ENCODE peak calls at places on chromosome 19, in four cellular contexts. R is sciatic nerve, Y is iris pigment epithelial cell, N is COLO829. L is an unnamed sample.

GRCh38 chr19:19067276-19068072 is 3.7 kb downstream of the SLC25A42 start:
- DNase-seq in Y (no peak), R (no peak), N (no peak), L (no peak)

GRCh38 chr19:33256266-33256665 is 30.6 kb upstream of the SLC7A10 start:
- DNase-seq in Y (no peak), N (no peak), R (no peak), L (no peak)

GRCh38 chr19:1566392-1567115 is 1.6 kb downstream of the MEX3D start:
- DNase-seq in N (no peak), R (peak; percentile 85), Y (peak; percentile 85), L (peak; percentile 88)

GRCh38 chr19:3784607-3785463 is 1.3 kb downstream of the MATK start:
- DNase-seq in N (no peak), Y (no peak), R (no peak), L (no peak)

GRCh38 chr19:45187421-45188100 is 9.0 kb downstream of the BLOC1S3 start:
- DNase-seq in N (peak; percentile 31), R (no peak), Y (no peak), L (no peak)

GRCh38 chr19:46392252-46392801 is 21.0 kb downstream of the CCDC8 start:
- DNase-seq in N (no peak), Y (peak; percentile 46), R (no peak), L (peak; percentile 62)

GRCh38 chr19:567296-567900 is 5.0 kb upstream of the BSG start:
- DNase-seq in N (no peak), Y (no peak), R (no peak), L (peak; percentile 56)

GRCh38 chr19:737591-738093 is 13.3 kb upstream of the MISP start:
- DNase-seq in Y (peak; percentile 12), N (peak; percentile 38), R (no peak), L (peak; percentile 71)

GRCh38 chr19:39146686-39147450 is 21.3 kb downstream of the PAK4 start:
- DNase-seq in Y (no peak), N (no peak), R (no peak), L (no peak)

GRCh38 chr19:50332264-50333038 is 3.3 kb upstream of the KCNC3 start:
- DNase-seq in N (no peak), R (no peak), Y (no peak), L (no peak)

GRCh38 chr19:44729516-44730033 is 18.9 kb upstream of the BCL3 start:
- DNase-seq in R (no peak), N (no peak), Y (no peak), L (no peak)

GRCh38 chr19:35901055-35901644 is 810 bp upstream of the NFKBID start:
- DNase-seq in Y (no peak), N (no peak), R (no peak), L (no peak)

GRCh38 chr19:33039815-33040214 is 24.9 kb downstream of the RHPN2 start:
- DNase-seq in R (no peak), Y (no peak), N (no peak), L (no peak)

GRCh38 chr19:29992233-29992867 is 50.3 kb downstream of the URI1 start:
- DNase-seq in Y (no peak), N (no peak), R (no peak), L (no peak)

GRCh38 chr19:37007587-37008220 is 70.5 kb upstream of the ZNF420 start:
- DNase-seq in R (no peak), Y (peak; percentile 77), N (peak; percentile 12), L (peak; percentile 70)

GRCh38 chr19:35355851-35356460 is 2.3 kb upstream of the FFAR3 start:
- DNase-seq in R (peak; percentile 42), Y (no peak), N (no peak), L (peak; percentile 45)

GRCh38 chr19:3743486-3743885 is 18.0 kb downstream of the APBA3 start:
- DNase-seq in R (no peak), Y (peak; percentile 39), N (peak; percentile 43), L (no peak)

GRCh38 chr19:34733266-34733825 is 697 bp upstream of the ZNF181 start:
- DNase-seq in R (peak; percentile 69), Y (no peak), N (peak; percentile 14), L (peak; percentile 75)

GRCh38 chr19:1854542-1855039 is 6.3 kb upstream of the REXO1 start:
- DNase-seq in N (no peak), R (no peak), Y (no peak), L (peak; percentile 69)

GRCh38 chr19:15357906-15358305 is 21.7 kb downstream of the AKAP8 start:
- DNase-seq in R (no peak), Y (no peak), N (no peak), L (no peak)

GRCh38 chr19:58476498-58477015 is 405 bp downstream of the ZNF446 start:
- DNase-seq in Y (peak; percentile 18), R (no peak), N (no peak), L (no peak)

GRCh38 chr19:6861683-6862286 is 25.6 kb upstream of the ADGRE1 start:
- DNase-seq in N (no peak), Y (no peak), R (no peak), L (no peak)

GRCh38 chr19:2575734-2576481 is 100.0 kb downstream of the GADD45B start:
- DNase-seq in Y (peak; percentile 96), N (no peak), R (peak; percentile 89), L (peak; percentile 95)

GRCh38 chr19:58248886-58249285 is 20.2 kb downstream of the ZNF544 start:
- DNase-seq in Y (no peak), N (no peak), R (no peak), L (no peak)

GRCh38 chr19:1668339-1669123 is 16.1 kb upstream of the TCF3 start:
- DNase-seq in R (no peak), N (no peak), Y (no peak), L (no peak)

GRCh38 chr19:1173845-1174809 is at the start of gene SBNO2:
- DNase-seq in N (peak; percentile 95), Y (peak; percentile 85), R (peak; percentile 95), L (peak; percentile 96)

GRCh38 chr19:35708391-35708790 is 4.0 kb downstream of the ZBTB32 start:
- DNase-seq in Y (no peak), R (no peak), N (no peak), L (no peak)

GRCh38 chr19:12055784-12056183 is 3.0 kb upstream of the ZNF878 start:
- DNase-seq in Y (no peak), N (no peak), R (no peak), L (no peak)

GRCh38 chr19:8589177-8589714 is 12.0 kb upstream of the MYO1F start:
- DNase-seq in N (no peak), Y (no peak), R (no peak), L (no peak)

GRCh38 chr19:860481-861098 is 1.1 kb downstream of the CFD start:
- DNase-seq in N (no peak), Y (peak; percentile 70), R (peak; percentile 85), L (peak; percentile 89)

GRCh38 chr19:43406297-43406696 is 8.4 kb upstream of the TEX101 start:
- DNase-seq in Y (no peak), R (no peak), N (no peak), L (no peak)

GRCh38 chr19:10505583-10506229 is 2.5 kb upstream of the KEAP1 start:
- DNase-seq in Y (peak; percentile 68), R (peak; percentile 85), N (peak; percentile 44), L (peak; percentile 85)

GRCh38 chr19:47414469-47414868 is 4.9 kb downstream of the MEIS3 start:
- DNase-seq in Y (no peak), N (no peak), R (no peak), L (no peak)

GRCh38 chr19:28293685-28294084 is 919.3 kb downstream of the UQCRFS1 start:
- DNase-seq in N (no peak), Y (no peak), R (no peak), L (no peak)

GRCh38 chr19:57664269-57665127 is 4.2 kb upstream of the ZSCAN4 start:
- DNase-seq in N (no peak), Y (peak; percentile 38), R (peak; percentile 59), L (peak; percentile 75)

GRCh38 chr19:15115080-15115479 is 7.9 kb downstream of the SYDE1 start:
- DNase-seq in R (peak; percentile 85), Y (peak; percentile 76), N (no peak), L (peak; percentile 90)

GRCh38 chr19:23887642-23888041 is 27.0 kb upstream of the ZNF726 start:
- DNase-seq in R (no peak), Y (no peak), N (no peak), L (no peak)

GRCh38 chr19:17074628-17075034 is 621 bp downstream of the HAUS8 start:
- DNase-seq in R (no peak), N (no peak), Y (no peak), L (no peak)

GRCh38 chr19:2549701-2550191 is 73.8 kb downstream of the GADD45B start:
- DNase-seq in N (peak; percentile 39), Y (peak; percentile 95), R (peak; percentile 92), L (peak; percentile 96)